ENCODE peak calls at places on chromosomes 3 and 15, in nine cellular contexts. A is hypothalamus; M is kidney tubule cell; H is OCI-LY7; C is brain microvascular endothelial cell; O is anterior cingulate cortex; P is stimulated activated CD8-positive, alpha-beta memory T cell treated with anti-CD3 and anti-CD28 coated beads, Interleukin-15, amount 100 ng/mL, for 1 hour; F is SW480; J is ascending aorta. Z is an unnamed sample.
A peak's percentile ranks its signal among the peaks of the same experiment; 100 is the strongest.

GRCh38 chr15:38817427-38818155 is 253.0 kb upstream of the RASGRP1 start:
- DNase-seq in A (peak; percentile 79), M (peak; percentile 91), H (peak; percentile 70), C (peak; percentile 63), O (peak; percentile 20), P (peak; percentile 76), F (peak; percentile 64), J (peak; percentile 86), Z (peak; percentile 96)

GRCh38 chr3:135762188-135762853 is 203.2 kb upstream of the PPP2R3A start:
- DNase-seq in A (no peak), M (peak; percentile 47), H (no peak), C (no peak), O (no peak), P (no peak), F (peak; percentile 10), J (no peak), Z (no peak)

GRCh38 chr3:115293321-115293720 is 146.2 kb upstream of the ZBTB20 start:
- DNase-seq in A (no peak), M (no peak), H (no peak), C (no peak), O (no peak), P (no peak), F (no peak), J (no peak), Z (no peak)

GRCh38 chr15:60835974-60836373 is 357.0 kb upstream of the ICE2 start:
- DNase-seq in A (no peak), M (no peak), H (no peak), C (peak; percentile 9), O (no peak), P (no peak), F (no peak), J (no peak), Z (no peak)

GRCh38 chr3:154285221-154285620 is 39.1 kb downstream of the DHX36 start:
- DNase-seq in A (no peak), M (no peak), H (no peak), C (no peak), O (no peak), P (no peak), F (no peak), J (no peak), Z (no peak)

GRCh38 chr3:187929115-187929828 is 184.0 kb upstream of the BCL6 start:
- DNase-seq in A (no peak), M (no peak), H (no peak), C (no peak), O (no peak), P (no peak), F (no peak), J (no peak), Z (no peak)

GRCh38 chr15:68638953-68639500 is 60.2 kb downstream of the CORO2B start:
- DNase-seq in A (no peak), M (peak; percentile 40), H (no peak), C (peak; percentile 45), O (no peak), P (no peak), F (no peak), J (no peak), Z (no peak)

GRCh38 chr3:82745544-82745943 is 984.1 kb upstream of the GBE1 start:
- DNase-seq in A (no peak), M (no peak), H (no peak), C (no peak), O (no peak), P (no peak), F (peak; percentile 29), J (no peak), Z (no peak)

GRCh38 chr3:119695480-119695879 is 7.3 kb upstream of the CFAP91 start:
- DNase-seq in A (no peak), M (no peak), H (peak; percentile 13), C (no peak), O (no peak), P (no peak), F (no peak), J (no peak), Z (no peak)

GRCh38 chr3:132785292-132785691 is 63.1 kb upstream of the NPHP3 start:
- DNase-seq in A (no peak), M (peak; percentile 18), H (no peak), C (no peak), O (no peak), P (no peak), F (no peak), J (no peak), Z (no peak)